ENCODE peak calls at places on chromosomes 16 and 17, in seven cellular contexts. X is left ventricle myocardium inferior; G is midbrain; R is mucosa of gallbladder; Y is heart left ventricle; K is activated CD4-positive, alpha-beta T cell treated with anti-CD3 and anti-CD28 coated beads, Interleukin-2, amount 50 U/mL, for 4 hours; L is neuronal stem cell. E is an unnamed sample.

GRCh38 chr17:59534583-59534982 is 30.8 kb upstream of the DHX40 start:
- DNase-seq in X (no peak), G (no peak), R (no peak), Y (no peak), K (no peak), L (no peak), E (no peak)

GRCh38 chr16:89921699-89922476 is 1.3 kb upstream of the TUBB3 start:
- DNase-seq in X (peak; percentile 82), G (no peak), R (peak; percentile 50), Y (peak; percentile 85), K (no peak), L (peak; percentile 36), E (no peak)

GRCh38 chr16:53893731-53894435 is 189.9 kb downstream of the FTO start:
- DNase-seq in X (no peak), G (no peak), R (no peak), Y (no peak), K (no peak), L (no peak), E (no peak)

GRCh38 chr17:681738-682137 is 32.9 kb downstream of the VPS53 start:
- DNase-seq in X (no peak), G (no peak), R (no peak), Y (no peak), K (no peak), L (peak; percentile 27), E (no peak)

GRCh38 chr17:27944546-27945332 is 51.6 kb upstream of the LYRM9 start:
- DNase-seq in X (no peak), G (no peak), R (no peak), Y (no peak), K (no peak), L (no peak), E (no peak)

GRCh38 chr17:9363440-9364350 is 211.9 kb downstream of the STX8 start:
- DNase-seq in X (no peak), G (no peak), R (no peak), Y (no peak), K (no peak), L (no peak), E (no peak)

GRCh38 chr17:40075216-40076100 is 12.7 kb downstream of the THRA start:
- DNase-seq in X (peak; percentile 85), G (peak; percentile 89), R (peak; percentile 77), Y (peak; percentile 81), K (peak; percentile 65), L (peak; percentile 84), E (peak; percentile 89)

GRCh38 chr17:8057691-8058114 is 18.8 kb downstream of the ALOX15B start:
- DNase-seq in X (no peak), G (peak; percentile 81), R (peak; percentile 66), Y (peak; percentile 37), K (peak; percentile 33), L (peak; percentile 77), E (peak; percentile 69)

GRCh38 chr17:58338907-58339774 is 10.5 kb upstream of the TSPOAP1 start:
- DNase-seq in X (peak; percentile 60), G (no peak), R (no peak), Y (peak; percentile 63), K (peak; percentile 27), L (no peak), E (no peak)

GRCh38 chr17:33871720-33872535 is 383.2 kb upstream of the CCL2 start:
- DNase-seq in X (no peak), G (no peak), R (no peak), Y (no peak), K (no peak), L (no peak), E (no peak)

GRCh38 chr16:89322381-89323119 is 105.0 kb downstream of the ZNF778 start:
- DNase-seq in X (no peak), G (no peak), R (no peak), Y (no peak), K (no peak), L (no peak), E (no peak)

GRCh38 chr16:31428638-31429247 is 583 bp upstream of the COX6A2 start:
- DNase-seq in X (no peak), G (no peak), R (no peak), Y (no peak), K (no peak), L (no peak), E (no peak)

GRCh38 chr16:84418056-84418849 is 49.9 kb downstream of the ATP2C2 start:
- DNase-seq in X (no peak), G (no peak), R (no peak), Y (no peak), K (no peak), L (no peak), E (no peak)

GRCh38 chr17:39196191-39196819 is 1.2 kb downstream of the CACNB1 start:
- DNase-seq in X (no peak), G (no peak), R (no peak), Y (no peak), K (no peak), L (no peak), E (no peak)

E was measured in globus pallidus.